ENCODE peak calls at places on chromosomes 2 and 18, in ten cellular contexts. One of them, this sample, is unnamed.

GRCh38 chr2:156445311-156446218 is 9.4 kb downstream of the GPD2 start:
- DNase-seq in NCI-H1092: no peak
- DNase-seq in uterus: no peak
- DNase-seq in midbrain: no peak
- DNase-seq in dermis microvascular lymphatic vessel endothelial cell: peak
- DNase-seq in stimulated activated CD8-positive, alpha-beta memory T cell treated with anti-CD3 and anti-CD28 coated beads, Interleukin-15, amount 100 ng/mL, for 1 hour: no peak
- DNase-seq in amniotic stem cell: peak
- DNase-seq in HS-5: peak
- DNase-seq in tibial artery: no peak
- DNase-seq in T-helper 1 cell: no peak
- DNase-seq in this sample: no peak

GRCh38 chr2:221133941-221134340 is 438.2 kb downstream of the EPHA4 start:
- DNase-seq in NCI-H1092: no peak
- DNase-seq in amniotic stem cell: no peak
- DNase-seq in midbrain: no peak
- DNase-seq in T-helper 1 cell: no peak
- DNase-seq in HS-5: peak
- DNase-seq in stimulated activated CD8-positive, alpha-beta memory T cell treated with anti-CD3 and anti-CD28 coated beads, Interleukin-15, amount 100 ng/mL, for 1 hour: no peak
- DNase-seq in uterus: no peak
- DNase-seq in dermis microvascular lymphatic vessel endothelial cell: no peak
- DNase-seq in tibial artery: no peak
- DNase-seq in this sample: no peak

GRCh38 chr18:72409923-72410322 is 134.2 kb downstream of the CBLN2 start:
- DNase-seq in tibial artery: no peak
- DNase-seq in HS-5: no peak
- DNase-seq in uterus: no peak
- DNase-seq in amniotic stem cell: no peak
- DNase-seq in dermis microvascular lymphatic vessel endothelial cell: no peak
- DNase-seq in stimulated activated CD8-positive, alpha-beta memory T cell treated with anti-CD3 and anti-CD28 coated beads, Interleukin-15, amount 100 ng/mL, for 1 hour: no peak
- DNase-seq in T-helper 1 cell: no peak
- DNase-seq in midbrain: no peak
- DNase-seq in NCI-H1092: no peak
- DNase-seq in this sample: no peak

GRCh38 chr2:147045113-147045512 is 799.7 kb upstream of the ACVR2A start:
- DNase-seq in tibial artery: peak
- DNase-seq in midbrain: peak
- DNase-seq in uterus: peak
- DNase-seq in HS-5: no peak
- DNase-seq in NCI-H1092: peak
- DNase-seq in dermis microvascular lymphatic vessel endothelial cell: peak
- DNase-seq in amniotic stem cell: no peak
- DNase-seq in stimulated activated CD8-positive, alpha-beta memory T cell treated with anti-CD3 and anti-CD28 coated beads, Interleukin-15, amount 100 ng/mL, for 1 hour: peak
- DNase-seq in T-helper 1 cell: peak
- DNase-seq in this sample: peak

GRCh38 chr2:17930773-17931172 is 52.3 kb downstream of the KCNS3 start:
- DNase-seq in stimulated activated CD8-positive, alpha-beta memory T cell treated with anti-CD3 and anti-CD28 coated beads, Interleukin-15, amount 100 ng/mL, for 1 hour: no peak
- DNase-seq in NCI-H1092: no peak
- DNase-seq in amniotic stem cell: no peak
- DNase-seq in midbrain: no peak
- DNase-seq in HS-5: no peak
- DNase-seq in tibial artery: no peak
- DNase-seq in dermis microvascular lymphatic vessel endothelial cell: no peak
- DNase-seq in uterus: no peak
- DNase-seq in T-helper 1 cell: no peak
- DNase-seq in this sample: no peak

GRCh38 chr2:129337076-129337475 is 642.4 kb upstream of the RAB6C start:
- DNase-seq in NCI-H1092: no peak
- DNase-seq in T-helper 1 cell: no peak
- DNase-seq in HS-5: no peak
- DNase-seq in stimulated activated CD8-positive, alpha-beta memory T cell treated with anti-CD3 and anti-CD28 coated beads, Interleukin-15, amount 100 ng/mL, for 1 hour: no peak
- DNase-seq in dermis microvascular lymphatic vessel endothelial cell: no peak
- DNase-seq in tibial artery: no peak
- DNase-seq in midbrain: no peak
- DNase-seq in amniotic stem cell: no peak
- DNase-seq in uterus: no peak
- DNase-seq in this sample: peak

GRCh38 chr2:63755216-63755615 is 86.5 kb upstream of the UGP2 start:
- DNase-seq in dermis microvascular lymphatic vessel endothelial cell: no peak
- DNase-seq in tibial artery: no peak
- DNase-seq in stimulated activated CD8-positive, alpha-beta memory T cell treated with anti-CD3 and anti-CD28 coated beads, Interleukin-15, amount 100 ng/mL, for 1 hour: no peak
- DNase-seq in T-helper 1 cell: no peak
- DNase-seq in uterus: no peak
- DNase-seq in NCI-H1092: no peak
- DNase-seq in midbrain: no peak
- DNase-seq in HS-5: no peak
- DNase-seq in amniotic stem cell: no peak
- DNase-seq in this sample: no peak

GRCh38 chr2:202035941-202036372 is 2.3 kb downstream of the FZD7 start:
- DNase-seq in HS-5: no peak
- DNase-seq in NCI-H1092: no peak
- DNase-seq in T-helper 1 cell: no peak
- DNase-seq in midbrain: no peak
- DNase-seq in amniotic stem cell: no peak
- DNase-seq in uterus: peak
- DNase-seq in tibial artery: peak
- DNase-seq in dermis microvascular lymphatic vessel endothelial cell: no peak
- DNase-seq in stimulated activated CD8-positive, alpha-beta memory T cell treated with anti-CD3 and anti-CD28 coated beads, Interleukin-15, amount 100 ng/mL, for 1 hour: no peak
- DNase-seq in this sample: no peak

GRCh38 chr2:63287961-63288360 is 237.3 kb downstream of the OTX1 start:
- DNase-seq in T-helper 1 cell: no peak
- DNase-seq in NCI-H1092: no peak
- DNase-seq in tibial artery: no peak
- DNase-seq in dermis microvascular lymphatic vessel endothelial cell: no peak
- DNase-seq in uterus: no peak
- DNase-seq in midbrain: no peak
- DNase-seq in stimulated activated CD8-positive, alpha-beta memory T cell treated with anti-CD3 and anti-CD28 coated beads, Interleukin-15, amount 100 ng/mL, for 1 hour: no peak
- DNase-seq in amniotic stem cell: no peak
- DNase-seq in HS-5: no peak
- DNase-seq in this sample: no peak

GRCh38 chr2:190714958-190715357 is 66.1 kb downstream of the NAB1 start:
- DNase-seq in midbrain: no peak
- DNase-seq in dermis microvascular lymphatic vessel endothelial cell: no peak
- DNase-seq in amniotic stem cell: no peak
- DNase-seq in T-helper 1 cell: no peak
- DNase-seq in uterus: no peak
- DNase-seq in HS-5: no peak
- DNase-seq in NCI-H1092: no peak
- DNase-seq in tibial artery: no peak
- DNase-seq in stimulated activated CD8-positive, alpha-beta memory T cell treated with anti-CD3 and anti-CD28 coated beads, Interleukin-15, amount 100 ng/mL, for 1 hour: no peak
- DNase-seq in this sample: no peak

GRCh38 chr2:211014906-211015305 is 458.5 kb downstream of the CPS1 start:
- DNase-seq in dermis microvascular lymphatic vessel endothelial cell: no peak
- DNase-seq in HS-5: no peak
- DNase-seq in midbrain: no peak
- DNase-seq in T-helper 1 cell: no peak
- DNase-seq in stimulated activated CD8-positive, alpha-beta memory T cell treated with anti-CD3 and anti-CD28 coated beads, Interleukin-15, amount 100 ng/mL, for 1 hour: no peak
- DNase-seq in NCI-H1092: no peak
- DNase-seq in uterus: no peak
- DNase-seq in tibial artery: no peak
- DNase-seq in amniotic stem cell: no peak
- DNase-seq in this sample: no peak

GRCh38 chr2:84849271-84849952 is 31.5 kb downstream of the TRABD2A start:
- DNase-seq in dermis microvascular lymphatic vessel endothelial cell: no peak
- DNase-seq in midbrain: no peak
- DNase-seq in stimulated activated CD8-positive, alpha-beta memory T cell treated with anti-CD3 and anti-CD28 coated beads, Interleukin-15, amount 100 ng/mL, for 1 hour: no peak
- DNase-seq in NCI-H1092: no peak
- DNase-seq in uterus: no peak
- DNase-seq in HS-5: no peak
- DNase-seq in amniotic stem cell: no peak
- DNase-seq in T-helper 1 cell: peak
- DNase-seq in tibial artery: no peak
- DNase-seq in this sample: no peak

GRCh38 chr2:234145057-234145456 is 94.6 kb downstream of the SPP2 start:
- DNase-seq in uterus: no peak
- DNase-seq in tibial artery: no peak
- DNase-seq in dermis microvascular lymphatic vessel endothelial cell: no peak
- DNase-seq in stimulated activated CD8-positive, alpha-beta memory T cell treated with anti-CD3 and anti-CD28 coated beads, Interleukin-15, amount 100 ng/mL, for 1 hour: no peak
- DNase-seq in T-helper 1 cell: no peak
- DNase-seq in amniotic stem cell: no peak
- DNase-seq in HS-5: no peak
- DNase-seq in NCI-H1092: no peak
- DNase-seq in midbrain: no peak
- DNase-seq in this sample: no peak

GRCh38 chr2:16717477-16717876 is 51.8 kb upstream of the CYRIA start:
- DNase-seq in tibial artery: peak
- DNase-seq in amniotic stem cell: no peak
- DNase-seq in uterus: no peak
- DNase-seq in midbrain: no peak
- DNase-seq in NCI-H1092: no peak
- DNase-seq in dermis microvascular lymphatic vessel endothelial cell: no peak
- DNase-seq in stimulated activated CD8-positive, alpha-beta memory T cell treated with anti-CD3 and anti-CD28 coated beads, Interleukin-15, amount 100 ng/mL, for 1 hour: no peak
- DNase-seq in T-helper 1 cell: no peak
- DNase-seq in HS-5: no peak
- DNase-seq in this sample: no peak

GRCh38 chr2:228048838-228049490 is 132.5 kb downstream of the SPHKAP start:
- DNase-seq in midbrain: peak
- DNase-seq in stimulated activated CD8-positive, alpha-beta memory T cell treated with anti-CD3 and anti-CD28 coated beads, Interleukin-15, amount 100 ng/mL, for 1 hour: no peak
- DNase-seq in amniotic stem cell: peak
- DNase-seq in dermis microvascular lymphatic vessel endothelial cell: peak
- DNase-seq in uterus: no peak
- DNase-seq in HS-5: peak
- DNase-seq in NCI-H1092: peak
- DNase-seq in tibial artery: no peak
- DNase-seq in T-helper 1 cell: no peak
- DNase-seq in this sample: peak

GRCh38 chr2:9813312-9814128 is 29.8 kb upstream of the TAF1B start:
- DNase-seq in HS-5: no peak
- DNase-seq in midbrain: peak
- DNase-seq in amniotic stem cell: no peak
- DNase-seq in uterus: peak
- DNase-seq in NCI-H1092: peak
- DNase-seq in dermis microvascular lymphatic vessel endothelial cell: peak
- DNase-seq in tibial artery: peak
- DNase-seq in T-helper 1 cell: peak
- DNase-seq in stimulated activated CD8-positive, alpha-beta memory T cell treated with anti-CD3 and anti-CD28 coated beads, Interleukin-15, amount 100 ng/mL, for 1 hour: peak
- DNase-seq in this sample: peak

GRCh38 chr2:104698276-104698675 is 155.6 kb upstream of the POU3F3 start:
- DNase-seq in amniotic stem cell: no peak
- DNase-seq in dermis microvascular lymphatic vessel endothelial cell: no peak
- DNase-seq in midbrain: no peak
- DNase-seq in HS-5: no peak
- DNase-seq in tibial artery: no peak
- DNase-seq in T-helper 1 cell: no peak
- DNase-seq in NCI-H1092: no peak
- DNase-seq in stimulated activated CD8-positive, alpha-beta memory T cell treated with anti-CD3 and anti-CD28 coated beads, Interleukin-15, amount 100 ng/mL, for 1 hour: no peak
- DNase-seq in uterus: no peak
- DNase-seq in this sample: no peak

GRCh38 chr2:216574046-216574445 is 59.2 kb upstream of the IGFBP2 start:
- DNase-seq in tibial artery: no peak
- DNase-seq in HS-5: no peak
- DNase-seq in amniotic stem cell: no peak
- DNase-seq in uterus: no peak
- DNase-seq in T-helper 1 cell: no peak
- DNase-seq in dermis microvascular lymphatic vessel endothelial cell: no peak
- DNase-seq in stimulated activated CD8-positive, alpha-beta memory T cell treated with anti-CD3 and anti-CD28 coated beads, Interleukin-15, amount 100 ng/mL, for 1 hour: no peak
- DNase-seq in midbrain: no peak
- DNase-seq in NCI-H1092: no peak
- DNase-seq in this sample: no peak

GRCh38 chr2:86062043-86062442 is 43.6 kb downstream of the POLR1A start:
- DNase-seq in tibial artery: no peak
- DNase-seq in stimulated activated CD8-positive, alpha-beta memory T cell treated with anti-CD3 and anti-CD28 coated beads, Interleukin-15, amount 100 ng/mL, for 1 hour: no peak
- DNase-seq in HS-5: peak
- DNase-seq in uterus: no peak
- DNase-seq in dermis microvascular lymphatic vessel endothelial cell: peak
- DNase-seq in NCI-H1092: no peak
- DNase-seq in T-helper 1 cell: no peak
- DNase-seq in midbrain: no peak
- DNase-seq in amniotic stem cell: no peak
- DNase-seq in this sample: no peak

GRCh38 chr18:10296491-10296890 is 157.9 kb upstream of the APCDD1 start:
- DNase-seq in NCI-H1092: no peak
- DNase-seq in HS-5: no peak
- DNase-seq in uterus: no peak
- DNase-seq in midbrain: no peak
- DNase-seq in dermis microvascular lymphatic vessel endothelial cell: no peak
- DNase-seq in tibial artery: no peak
- DNase-seq in stimulated activated CD8-positive, alpha-beta memory T cell treated with anti-CD3 and anti-CD28 coated beads, Interleukin-15, amount 100 ng/mL, for 1 hour: no peak
- DNase-seq in T-helper 1 cell: no peak
- DNase-seq in amniotic stem cell: no peak
- DNase-seq in this sample: no peak

GRCh38 chr2:152099655-152100050 is 809 bp upstream of the CACNB4 start:
- DNase-seq in uterus: no peak
- DNase-seq in midbrain: no peak
- DNase-seq in T-helper 1 cell: no peak
- DNase-seq in amniotic stem cell: no peak
- DNase-seq in HS-5: no peak
- DNase-seq in tibial artery: no peak
- DNase-seq in dermis microvascular lymphatic vessel endothelial cell: no peak
- DNase-seq in NCI-H1092: no peak
- DNase-seq in stimulated activated CD8-positive, alpha-beta memory T cell treated with anti-CD3 and anti-CD28 coated beads, Interleukin-15, amount 100 ng/mL, for 1 hour: no peak
- DNase-seq in this sample: no peak

GRCh38 chr2:171554991-171555615 is 32.8 kb downstream of the CYBRD1 start:
- DNase-seq in T-helper 1 cell: no peak
- DNase-seq in amniotic stem cell: no peak
- DNase-seq in tibial artery: no peak
- DNase-seq in NCI-H1092: no peak
- DNase-seq in dermis microvascular lymphatic vessel endothelial cell: no peak
- DNase-seq in midbrain: no peak
- DNase-seq in stimulated activated CD8-positive, alpha-beta memory T cell treated with anti-CD3 and anti-CD28 coated beads, Interleukin-15, amount 100 ng/mL, for 1 hour: no peak
- DNase-seq in HS-5: no peak
- DNase-seq in uterus: no peak
- DNase-seq in this sample: no peak

GRCh38 chr2:197909377-197909776 is 105.0 kb downstream of the PLCL1 start:
- DNase-seq in HS-5: peak
- DNase-seq in NCI-H1092: no peak
- DNase-seq in dermis microvascular lymphatic vessel endothelial cell: peak
- DNase-seq in amniotic stem cell: peak
- DNase-seq in midbrain: no peak
- DNase-seq in stimulated activated CD8-positive, alpha-beta memory T cell treated with anti-CD3 and anti-CD28 coated beads, Interleukin-15, amount 100 ng/mL, for 1 hour: no peak
- DNase-seq in T-helper 1 cell: no peak
- DNase-seq in uterus: no peak
- DNase-seq in tibial artery: no peak
- DNase-seq in this sample: no peak

GRCh38 chr2:64711260-64711659 is 57.5 kb upstream of the SERTAD2 start:
- DNase-seq in HS-5: no peak
- DNase-seq in dermis microvascular lymphatic vessel endothelial cell: peak
- DNase-seq in amniotic stem cell: no peak
- DNase-seq in midbrain: no peak
- DNase-seq in T-helper 1 cell: no peak
- DNase-seq in NCI-H1092: no peak
- DNase-seq in stimulated activated CD8-positive, alpha-beta memory T cell treated with anti-CD3 and anti-CD28 coated beads, Interleukin-15, amount 100 ng/mL, for 1 hour: no peak
- DNase-seq in uterus: no peak
- DNase-seq in tibial artery: no peak
- DNase-seq in this sample: no peak

GRCh38 chr2:165662720-165663119 is 131.3 kb downstream of the GALNT3 start:
- DNase-seq in amniotic stem cell: no peak
- DNase-seq in stimulated activated CD8-positive, alpha-beta memory T cell treated with anti-CD3 and anti-CD28 coated beads, Interleukin-15, amount 100 ng/mL, for 1 hour: no peak
- DNase-seq in uterus: no peak
- DNase-seq in midbrain: no peak
- DNase-seq in T-helper 1 cell: no peak
- DNase-seq in NCI-H1092: no peak
- DNase-seq in HS-5: no peak
- DNase-seq in dermis microvascular lymphatic vessel endothelial cell: no peak
- DNase-seq in tibial artery: no peak
- DNase-seq in this sample: peak

GRCh38 chr2:10274376-10274775 is 28.3 kb upstream of the HPCAL1 start:
- DNase-seq in amniotic stem cell: no peak
- DNase-seq in tibial artery: no peak
- DNase-seq in dermis microvascular lymphatic vessel endothelial cell: no peak
- DNase-seq in HS-5: no peak
- DNase-seq in T-helper 1 cell: no peak
- DNase-seq in midbrain: no peak
- DNase-seq in NCI-H1092: no peak
- DNase-seq in uterus: peak
- DNase-seq in stimulated activated CD8-positive, alpha-beta memory T cell treated with anti-CD3 and anti-CD28 coated beads, Interleukin-15, amount 100 ng/mL, for 1 hour: no peak
- DNase-seq in this sample: peak

GRCh38 chr2:70903171-70903570 is 32.5 kb upstream of the ATP6V1B1 start:
- DNase-seq in HS-5: no peak
- DNase-seq in amniotic stem cell: no peak
- DNase-seq in stimulated activated CD8-positive, alpha-beta memory T cell treated with anti-CD3 and anti-CD28 coated beads, Interleukin-15, amount 100 ng/mL, for 1 hour: no peak
- DNase-seq in midbrain: no peak
- DNase-seq in uterus: no peak
- DNase-seq in dermis microvascular lymphatic vessel endothelial cell: no peak
- DNase-seq in tibial artery: no peak
- DNase-seq in T-helper 1 cell: no peak
- DNase-seq in NCI-H1092: no peak
- DNase-seq in this sample: no peak

GRCh38 chr18:55275042-55275897 is 312.7 kb downstream of the TCF4 start:
- DNase-seq in midbrain: peak
- DNase-seq in uterus: no peak
- DNase-seq in tibial artery: peak
- DNase-seq in NCI-H1092: no peak
- DNase-seq in dermis microvascular lymphatic vessel endothelial cell: peak
- DNase-seq in T-helper 1 cell: no peak
- DNase-seq in stimulated activated CD8-positive, alpha-beta memory T cell treated with anti-CD3 and anti-CD28 coated beads, Interleukin-15, amount 100 ng/mL, for 1 hour: no peak
- DNase-seq in amniotic stem cell: peak
- DNase-seq in HS-5: peak
- DNase-seq in this sample: no peak

This sample was measured in Caco-2.